ENCODE peak calls at places on chromosomes 13 and 19, in seven cellular contexts. S is T-helper 9 cell; U is breast epithelium; O is Right ventricle myocardium superior; K is stimulated activated CD8-positive, alpha-beta memory T cell treated with anti-CD3 and anti-CD28 coated beads, Interleukin-15, amount 100 ng/mL, for 24 hours; B is T-helper 1 cell; C is foreskin fibroblast. T is an unnamed sample.

GRCh38 chr13:100987993-100988392 is 313.4 kb upstream of the TMTC4 start:
- DNase-seq in S (no peak), U (no peak), O (no peak), K (no peak), B (no peak), C (peak), T (no peak)

GRCh38 chr13:106161186-106161585 is 374.3 kb downstream of the EFNB2 start:
- DNase-seq in S (no peak), U (no peak), O (no peak), K (no peak), B (no peak), C (no peak), T (no peak)

GRCh38 chr13:50128406-50129048 is 113.3 kb downstream of the KCNRG start:
- DNase-seq in S (no peak), U (no peak), O (no peak), K (no peak), B (no peak), C (no peak), T (no peak)

GRCh38 chr19:38441660-38442348 is 8.3 kb downstream of the RYR1 start:
- DNase-seq in S (no peak), U (no peak), O (no peak), K (no peak), B (no peak), C (no peak), T (no peak)

GRCh38 chr19:52188822-52189744 is 769 bp upstream of the PPP2R1A start:
- DNase-seq in S (no peak), U (peak), O (peak), K (no peak), B (no peak), C (no peak), T (peak)

GRCh38 chr13:43911283-43911682 is 31.6 kb downstream of the LACC1 start:
- DNase-seq in S (no peak), U (no peak), O (no peak), K (no peak), B (no peak), C (no peak), T (no peak)

GRCh38 chr19:32041681-32042292 is 303.6 kb upstream of the ZNF507 start:
- DNase-seq in S (no peak), U (no peak), O (peak), K (no peak), B (no peak), C (no peak), T (no peak)

GRCh38 chr13:114313061-114313860 is 1.0 kb upstream of the CHAMP1 start:
- DNase-seq in S (no peak), U (no peak), O (no peak), K (no peak), B (no peak), C (no peak), T (no peak)

GRCh38 chr19:12778020-12778904 is 2.9 kb upstream of the HOOK2 start:
- DNase-seq in S (no peak), U (peak), O (peak), K (no peak), B (no peak), C (peak), T (peak)

GRCh38 chr19:18662972-18663732 is 20.3 kb upstream of the CRTC1 start:
- DNase-seq in S (no peak), U (no peak), O (no peak), K (no peak), B (no peak), C (no peak), T (no peak)

GRCh38 chr13:27182054-27182453 is 10.4 kb upstream of the USP12 start:
- DNase-seq in S (no peak), U (no peak), O (no peak), K (no peak), B (no peak), C (no peak), T (no peak)

GRCh38 chr19:5086725-5087439 is 118.0 kb downstream of the KDM4B start:
- DNase-seq in S (no peak), U (no peak), O (no peak), K (no peak), B (no peak), C (no peak), T (no peak)

GRCh38 chr19:18698321-18699167 is 15.1 kb downstream of the CRTC1 start:
- DNase-seq in S (no peak), U (no peak), O (no peak), K (no peak), B (no peak), C (no peak), T (no peak)

GRCh38 chr19:19405919-19406877 is 723 bp downstream of the GATAD2A start:
- DNase-seq in S (peak), U (no peak), O (peak), K (peak), B (peak), C (peak), T (peak)

GRCh38 chr19:10797078-10797477 is 38.9 kb downstream of the TMED1 start:
- DNase-seq in S (peak), U (no peak), O (no peak), K (peak), B (peak), C (no peak), T (no peak)

T was measured in lower lobe of right lung.